ENCODE peak calls at places on chromosomes 12 and 14, in five cellular contexts. W, Z, H, Y and T are unnamed samples.

GRCh38 chr12:25436206-25436912 is 116.7 kb downstream of the LMNTD1 start:
- DNase-seq in W (peak), Z (peak), H (peak), Y (peak), T (peak)

GRCh38 chr14:34266344-34266743 is 195.7 kb downstream of the SPTSSA start:
- DNase-seq in Z (no peak), H (no peak), W (no peak), Y (no peak), T (no peak)

GRCh38 chr12:104684884-104685283 is 228.1 kb downstream of the CHST11 start:
- DNase-seq in Z (peak), H (no peak), W (no peak), Y (no peak), T (peak)

GRCh38 chr12:110906088-110906487 is 14.3 kb downstream of the MYL2 start:
- DNase-seq in W (no peak), H (no peak), Y (no peak), Z (no peak), T (no peak)

GRCh38 chr12:53182836-53183235 is 2.1 kb upstream of the CSAD start:
- DNase-seq in Y (no peak), H (no peak), Z (no peak), W (no peak), T (peak)

GRCh38 chr12:132827763-132828703 is 636 bp downstream of the GOLGA3 start:
- DNase-seq in H (peak), Y (peak), W (no peak), Z (peak), T (peak)

GRCh38 chr14:101854366-101854765 is 92.9 kb downstream of the PPP2R5C start:
- DNase-seq in Z (peak), H (no peak), Y (no peak), W (no peak), T (no peak)

GRCh38 chr14:56549721-56550120 is 29.9 kb upstream of the TMEM260 start:
- DNase-seq in Y (no peak), Z (no peak), W (no peak), H (no peak), T (peak)

GRCh38 chr12:111599459-111600295 is 562 bp upstream of the ATXN2 start:
- DNase-seq in Z (peak), Y (peak), H (peak), W (peak), T (peak)

GRCh38 chr14:60964901-60965300 is 16.0 kb downstream of the TRMT5 start:
- DNase-seq in Y (no peak), Z (peak), H (no peak), W (no peak), T (peak)

GRCh38 chr12:47973870-47974269 is 10.5 kb downstream of the TMEM106C start:
- DNase-seq in H (no peak), Z (no peak), Y (no peak), W (no peak), T (no peak)

GRCh38 chr14:92464156-92464555 is 49.4 kb upstream of the RIN3 start:
- DNase-seq in H (no peak), W (no peak), Z (no peak), Y (no peak), T (no peak)

GRCh38 chr12:67911293-67911637 is 78.0 kb upstream of the IFNG-AS1 start:
- DNase-seq in W (no peak), Y (no peak), H (no peak), Z (peak), T (no peak)

GRCh38 chr14:35420036-35420811 is 15.7 kb upstream of the NFKBIA start:
- DNase-seq in Y (no peak), H (peak), Z (peak), W (no peak), T (peak)

DNA sequence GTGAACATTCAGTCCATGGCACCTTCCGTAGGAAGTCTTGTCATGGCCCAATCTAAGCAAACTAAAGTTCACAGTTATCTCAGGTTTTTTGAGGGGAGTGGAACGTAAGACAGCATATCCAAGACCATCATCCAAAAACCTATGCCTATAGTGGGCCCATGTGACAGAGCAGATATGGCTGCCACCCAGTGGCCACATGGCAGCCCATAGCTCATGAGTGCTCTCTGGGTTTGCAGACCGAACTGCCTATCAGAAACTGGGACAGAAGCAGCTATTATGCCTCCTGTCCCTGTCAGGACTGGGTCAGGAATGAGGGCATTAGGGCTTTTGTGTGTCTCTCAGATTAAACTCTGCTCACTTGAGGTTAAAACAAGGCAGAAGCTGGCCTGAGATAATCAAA is 503.7 kb downstream of the NRXN3 start:
- DNase-seq in Z (no peak), H (no peak), W (no peak), Y (no peak), T (no peak)
- TF ChIP-seq CTCF in Z (no peak), H (no peak), W (no peak), Y (no peak), T (no peak)

GRCh38 chr12:51377099-51377984 is 13.9 kb downstream of the GALNT6 start:
- DNase-seq in H (no peak), Z (no peak), Y (no peak), W (no peak), T (peak)
- TF ChIP-seq CTCF in H (peak), Z (no peak), Y (no peak), W (no peak), T (no peak)

GRCh38 chr14:94309721-94310120 is 13.4 kb downstream of the SERPINA6 start:
- DNase-seq in W (no peak), H (no peak), Y (no peak), Z (no peak), T (no peak)

GRCh38 chr14:94305620-94306019 is 12.6 kb upstream of the SERPINA10 start:
- DNase-seq in W (no peak), H (no peak), Z (no peak), Y (no peak), T (no peak)

GRCh38 chr14:94306047-94306978 is 13.2 kb upstream of the SERPINA10 start:
- DNase-seq in Z (no peak), W (no peak), H (no peak), Y (no peak), T (no peak)

GRCh38 chr14:94310248-94310647 is 12.9 kb downstream of the SERPINA6 start:
- DNase-seq in W (no peak), Y (no peak), Z (no peak), H (no peak), T (no peak)

DNA sequence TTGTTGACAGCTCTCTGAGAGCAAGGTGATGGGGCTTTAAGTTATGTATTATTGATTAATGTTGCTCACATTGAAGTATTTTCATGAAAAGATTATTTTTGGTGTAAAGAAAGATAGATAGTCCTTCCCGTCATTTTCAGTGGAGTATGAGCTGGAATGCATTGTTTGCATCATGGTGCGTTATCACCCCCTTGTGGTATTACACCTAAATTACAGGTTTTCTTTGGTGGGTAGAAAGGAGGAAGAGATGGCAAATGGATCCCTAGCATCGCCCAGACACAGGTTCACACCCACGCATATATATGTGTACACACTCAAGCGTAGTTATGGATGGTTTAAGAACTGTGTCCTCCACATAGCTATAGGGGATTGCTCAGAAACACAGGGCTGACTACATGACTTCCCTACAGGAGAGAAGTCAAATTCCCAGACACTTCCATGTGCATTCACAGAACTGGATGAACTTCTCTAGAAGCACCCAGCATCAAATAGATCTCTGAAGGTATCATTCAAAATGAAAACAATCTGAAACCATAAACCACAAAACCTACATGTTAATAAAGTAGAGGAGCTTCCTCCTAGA is 14.4 kb upstream of the SERPINA10 start:
- DNase-seq in H (no peak), Y (no peak), Z (no peak), W (no peak), T (peak)
- TF ChIP-seq CTCF in H (no peak), Y (peak), Z (peak), W (peak), T (peak)

GRCh38 chr14:70857499-70857895 is 48.2 kb upstream of the MAP3K9 start:
- DNase-seq in Y (no peak), Z (peak), W (no peak), H (no peak), T (peak)

GRCh38 chr14:70856851-70857498 is 47.7 kb upstream of the MAP3K9 start:
- DNase-seq in H (peak), W (no peak), Z (peak), Y (no peak), T (peak)

GRCh38 chr14:70855486-70855885 is 46.2 kb upstream of the MAP3K9 start:
- DNase-seq in Z (no peak), W (no peak), Y (no peak), H (no peak), T (no peak)

GRCh38 chr14:70858641-70859040 is 48.6 kb upstream of the PCNX1 start:
- DNase-seq in W (no peak), H (no peak), Z (no peak), Y (no peak), T (no peak)
- TF ChIP-seq CTCF in W (peak), H (peak), Z (peak), Y (no peak), T (no peak)